ENCODE peak calls at places on chromosomes 6 and 20, in four cellular contexts. One of them, this sample, is unnamed.

GRCh38 chr6:139099984-139100383 is 34.9 kb upstream of the HECA start:
- DNase-seq in OCI-LY7: no peak
- DNase-seq in H1: no peak
- DNase-seq in CD4-positive, alpha-beta T cell: no peak
- DNase-seq in this sample: no peak

GRCh38 chr6:145274083-145274482 is 461.2 kb downstream of the EPM2A start:
- DNase-seq in OCI-LY7: no peak
- DNase-seq in H1: no peak
- DNase-seq in CD4-positive, alpha-beta T cell: no peak
- DNase-seq in this sample: no peak

GRCh38 chr20:57439432-57439831 is 48.2 kb downstream of the RBM38 start:
- DNase-seq in OCI-LY7: no peak
- DNase-seq in H1: no peak
- DNase-seq in CD4-positive, alpha-beta T cell: no peak
- DNase-seq in this sample: peak; percentile 99

GRCh38 chr20:50475879-50476292 is 34.3 kb upstream of the PTPN1 start:
- DNase-seq in OCI-LY7: no peak
- DNase-seq in H1: no peak
- DNase-seq in CD4-positive, alpha-beta T cell: no peak
- DNase-seq in this sample: peak; percentile 52

GRCh38 chr20:56748476-56749377 is 119.6 kb downstream of the TFAP2C start:
- DNase-seq in OCI-LY7: no peak
- DNase-seq in H1: no peak
- DNase-seq in CD4-positive, alpha-beta T cell: no peak
- DNase-seq in this sample: no peak

GRCh38 chr20:12970372-12970821 is 38.4 kb upstream of the SPTLC3 start:
- DNase-seq in OCI-LY7: peak; percentile 11
- DNase-seq in H1: no peak
- DNase-seq in CD4-positive, alpha-beta T cell: no peak
- DNase-seq in this sample: no peak

GRCh38 chr20:7637184-7637583 is 303.1 kb downstream of the HAO1 start:
- DNase-seq in OCI-LY7: no peak
- DNase-seq in H1: no peak
- DNase-seq in CD4-positive, alpha-beta T cell: no peak
- DNase-seq in this sample: no peak

GRCh38 chr20:6599876-6600275 is 167.6 kb upstream of the BMP2 start:
- DNase-seq in OCI-LY7: no peak
- DNase-seq in H1: no peak
- DNase-seq in CD4-positive, alpha-beta T cell: no peak
- DNase-seq in this sample: no peak

GRCh38 chr20:40275738-40276137 is 413.3 kb downstream of the MAFB start:
- DNase-seq in OCI-LY7: no peak
- DNase-seq in H1: no peak
- DNase-seq in CD4-positive, alpha-beta T cell: no peak
- DNase-seq in this sample: no peak

GRCh38 chr6:153994004-153994403 is 45.0 kb upstream of the OPRM1 start:
- DNase-seq in OCI-LY7: no peak
- DNase-seq in H1: no peak
- DNase-seq in CD4-positive, alpha-beta T cell: no peak
- DNase-seq in this sample: no peak

GRCh38 chr6:141969201-141969600 is 163.5 kb upstream of the GJE1 start:
- DNase-seq in OCI-LY7: no peak
- DNase-seq in H1: no peak
- DNase-seq in CD4-positive, alpha-beta T cell: no peak
- DNase-seq in this sample: no peak

GRCh38 chr6:145891565-145891964 is 72.6 kb downstream of the SHPRH start:
- DNase-seq in OCI-LY7: no peak
- DNase-seq in H1: no peak
- DNase-seq in CD4-positive, alpha-beta T cell: no peak
- DNase-seq in this sample: no peak

GRCh38 chr6:144160452-144160851 is 10.1 kb downstream of the STX11 start:
- DNase-seq in OCI-LY7: no peak
- DNase-seq in H1: no peak
- DNase-seq in CD4-positive, alpha-beta T cell: no peak
- DNase-seq in this sample: no peak

GRCh38 chr6:118739976-118740771 is 88.8 kb upstream of the CEP85L start:
- DNase-seq in OCI-LY7: no peak
- DNase-seq in H1: no peak
- DNase-seq in CD4-positive, alpha-beta T cell: no peak
- DNase-seq in this sample: no peak

GRCh38 chr20:54654460-54654859 is 179.1 kb downstream of the DOK5 start:
- DNase-seq in OCI-LY7: no peak
- DNase-seq in H1: no peak
- DNase-seq in CD4-positive, alpha-beta T cell: no peak
- DNase-seq in this sample: no peak

GRCh38 chr20:22962567-22963439 is 72.3 kb upstream of the SSTR4 start:
- DNase-seq in OCI-LY7: no peak
- DNase-seq in H1: no peak
- DNase-seq in CD4-positive, alpha-beta T cell: no peak
- DNase-seq in this sample: no peak

GRCh38 chr6:27471365-27472115 is 1.4 kb downstream of the ZNF184 start:
- DNase-seq in OCI-LY7: peak; percentile 19
- DNase-seq in H1: no peak
- DNase-seq in CD4-positive, alpha-beta T cell: no peak
- DNase-seq in this sample: no peak

GRCh38 chr20:17641993-17642392 is 40.0 kb downstream of the RRBP1 start:
- DNase-seq in OCI-LY7: no peak
- DNase-seq in H1: no peak
- DNase-seq in CD4-positive, alpha-beta T cell: no peak
- DNase-seq in this sample: no peak

GRCh38 chr6:133951881-133952814 is 876 bp upstream of the TBPL1 start:
- DNase-seq in OCI-LY7: peak; percentile 89
- DNase-seq in H1: peak; percentile 76
- DNase-seq in CD4-positive, alpha-beta T cell: peak; percentile 16
- DNase-seq in this sample: peak; percentile 75

GRCh38 chr6:43127180-43127579 is 43.9 kb upstream of the SRF start:
- DNase-seq in OCI-LY7: no peak
- DNase-seq in H1: no peak
- DNase-seq in CD4-positive, alpha-beta T cell: no peak
- DNase-seq in this sample: peak; percentile 44
- H3K27ac ChIP-seq in OCI-LY7: no peak overlapping the region
- H3K27ac ChIP-seq in H1: no peak overlapping the region
- H3K27ac ChIP-seq in CD4-positive, alpha-beta T cell: no peak overlapping the region
- H3K27ac ChIP-seq in this sample: no peak overlapping the region

GRCh38 chr6:1527098-1527497 is 82.6 kb upstream of the FOXC1 start:
- DNase-seq in OCI-LY7: no peak
- DNase-seq in H1: no peak
- DNase-seq in CD4-positive, alpha-beta T cell: peak; percentile 33
- DNase-seq in this sample: no peak
- H3K27ac ChIP-seq in OCI-LY7: no peak overlapping the region
- H3K27ac ChIP-seq in H1: no peak overlapping the region
- H3K27ac ChIP-seq in CD4-positive, alpha-beta T cell: no peak overlapping the region
- H3K27ac ChIP-seq in this sample: no peak overlapping the region

GRCh38 chr20:444862-445426 is 17.4 kb downstream of the TBC1D20 start:
- DNase-seq in OCI-LY7: no peak
- DNase-seq in H1: no peak
- DNase-seq in CD4-positive, alpha-beta T cell: no peak
- DNase-seq in this sample: no peak
- H3K27ac ChIP-seq in OCI-LY7: no peak overlapping the region
- H3K27ac ChIP-seq in H1: no peak overlapping the region
- H3K27ac ChIP-seq in CD4-positive, alpha-beta T cell: no peak overlapping the region
- H3K27ac ChIP-seq in this sample: no peak overlapping the region

GRCh38 chr6:4914412-4915159 is 89.3 kb downstream of the RPP40 start:
- DNase-seq in OCI-LY7: no peak
- DNase-seq in H1: no peak
- DNase-seq in CD4-positive, alpha-beta T cell: no peak
- DNase-seq in this sample: no peak
- H3K27ac ChIP-seq in OCI-LY7: no peak overlapping the region
- H3K27ac ChIP-seq in H1: no peak overlapping the region
- H3K27ac ChIP-seq in CD4-positive, alpha-beta T cell: no peak overlapping the region
- H3K27ac ChIP-seq in this sample: no peak overlapping the region

GRCh38 chr6:165649152-165649551 is 13.9 kb downstream of the PDE10A start:
- DNase-seq in OCI-LY7: no peak
- DNase-seq in H1: no peak
- DNase-seq in CD4-positive, alpha-beta T cell: no peak
- DNase-seq in this sample: no peak
- H3K27ac ChIP-seq in OCI-LY7: no peak overlapping the region
- H3K27ac ChIP-seq in H1: no peak overlapping the region
- H3K27ac ChIP-seq in CD4-positive, alpha-beta T cell: no peak overlapping the region
- H3K27ac ChIP-seq in this sample: no peak overlapping the region

GRCh38 chr6:138044458-138044857 is 62.8 kb downstream of the PERP start:
- DNase-seq in OCI-LY7: no peak
- DNase-seq in H1: no peak
- DNase-seq in CD4-positive, alpha-beta T cell: no peak
- DNase-seq in this sample: no peak
- H3K27ac ChIP-seq in OCI-LY7: no peak overlapping the region
- H3K27ac ChIP-seq in H1: no peak overlapping the region
- H3K27ac ChIP-seq in CD4-positive, alpha-beta T cell: no peak overlapping the region
- H3K27ac ChIP-seq in this sample: no peak overlapping the region

DNA sequence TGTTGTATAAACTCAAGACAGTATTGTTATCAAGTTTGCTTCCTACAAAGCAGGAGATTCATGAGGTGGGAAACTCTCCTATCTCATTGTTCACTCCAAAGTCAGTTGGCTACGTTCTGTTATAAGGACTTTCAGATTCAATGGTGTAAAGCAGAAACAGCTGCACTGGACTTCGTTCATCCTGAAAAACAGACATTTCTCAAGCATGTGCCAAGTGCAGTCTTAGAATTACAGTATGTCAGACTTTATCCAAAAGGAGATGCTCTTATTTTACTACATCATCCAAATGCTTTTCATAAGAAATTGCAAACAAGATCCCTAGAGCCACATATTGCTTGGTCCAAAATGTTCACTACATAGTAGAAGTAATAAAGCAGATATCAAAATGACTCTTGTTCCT is 14.9 kb downstream of the COL21A1 start:
- DNase-seq in OCI-LY7: no peak
- DNase-seq in H1: no peak
- DNase-seq in CD4-positive, alpha-beta T cell: no peak
- DNase-seq in this sample: no peak
- H3K27ac ChIP-seq in OCI-LY7: no peak overlapping the region
- H3K27ac ChIP-seq in H1: no peak overlapping the region
- H3K27ac ChIP-seq in CD4-positive, alpha-beta T cell: no peak overlapping the region
- H3K27ac ChIP-seq in this sample: no peak overlapping the region

GRCh38 chr6:166555066-166555465 is 31.4 kb downstream of the RAMACL start:
- DNase-seq in OCI-LY7: no peak
- DNase-seq in H1: no peak
- DNase-seq in CD4-positive, alpha-beta T cell: no peak
- DNase-seq in this sample: no peak
- H3K27ac ChIP-seq in OCI-LY7: no peak overlapping the region
- H3K27ac ChIP-seq in H1: no peak overlapping the region
- H3K27ac ChIP-seq in CD4-positive, alpha-beta T cell: no peak overlapping the region
- H3K27ac ChIP-seq in this sample: no peak overlapping the region

DNA sequence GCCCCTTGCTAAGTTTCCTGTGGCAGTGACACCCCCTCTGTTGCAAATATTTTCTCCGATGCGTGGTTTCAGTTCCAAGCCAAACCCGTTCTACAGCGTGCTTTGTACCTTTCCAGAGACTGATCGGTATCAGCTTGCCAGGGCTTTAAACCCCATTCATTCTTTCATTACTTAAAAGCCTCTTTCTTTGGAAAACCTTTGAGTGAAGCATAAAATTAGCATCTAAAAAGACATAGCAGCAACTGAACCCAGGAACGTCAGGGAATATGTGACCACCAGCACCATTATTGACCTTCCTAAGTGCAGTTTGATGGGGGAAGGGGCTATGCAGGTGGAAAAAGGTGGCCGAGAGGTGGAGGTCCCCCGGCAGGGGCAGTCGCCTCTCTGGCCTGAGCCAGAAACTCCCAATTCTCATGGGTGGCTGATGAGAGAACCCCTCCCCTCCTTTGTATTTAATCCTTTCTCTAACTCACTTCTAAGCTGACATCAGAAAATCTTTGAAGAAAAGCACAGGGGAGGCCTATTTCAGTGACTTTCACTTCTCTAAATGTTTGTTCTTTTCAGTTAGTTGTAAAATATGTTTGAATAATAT is 89.4 kb downstream of the RSPH3 start:
- DNase-seq in OCI-LY7: peak; percentile 90
- DNase-seq in H1: no peak
- DNase-seq in CD4-positive, alpha-beta T cell: no peak
- DNase-seq in this sample: no peak
- H3K27ac ChIP-seq in OCI-LY7: peak overlapping the region; percentile 94
- H3K27ac ChIP-seq in H1: peak overlapping the region; percentile 74
- H3K27ac ChIP-seq in CD4-positive, alpha-beta T cell: no peak overlapping the region
- H3K27ac ChIP-seq in this sample: no peak overlapping the region

This sample was measured in right lobe of liver.